ENCODE peak calls at places on chromosomes 1 and 21, in ten cellular contexts. G is heart right ventricle, O is tibial nerve, F is H9, V is upper lobe of right lung, R is foreskin keratinocyte, C is pancreas, N is neural progenitor cell, B is HCT116, T is SK-N-SH. A is an unnamed sample. For H3K27me3, the result is how much of the 10 kb centered on the place peaks cover.

GRCh38 chr1:91701494-91701869 is 184.5 kb downstream of the TGFBR3 start:
- DNase-seq in G (no peak), O (no peak), F (no peak), V (no peak), R (no peak), C (no peak), N (no peak), B (no peak), T (no peak), A (no peak)

GRCh38 chr1:246583448-246584185 is 17.4 kb downstream of the CNST start:
- DNase-seq in G (no peak), O (no peak), F (no peak), V (no peak), R (no peak), C (no peak), N (no peak), B (no peak), T (no peak), A (no peak)

GRCh38 chr1:175618559-175618958 is 124.8 kb downstream of the TNR start:
- DNase-seq in G (no peak), O (no peak), F (no peak), V (no peak), R (no peak), C (no peak), N (no peak), B (no peak), T (no peak), A (no peak)

GRCh38 chr1:221708987-221709386 is 32.9 kb downstream of the DUSP10 start:
- DNase-seq in G (peak), O (no peak), F (no peak), V (no peak), R (no peak), C (peak), N (peak), B (no peak), T (peak), A (peak)

GRCh38 chr1:52239708-52240001 is 97.8 kb downstream of the ZFYVE9 start:
- DNase-seq in G (no peak), O (no peak), F (no peak), V (no peak), R (no peak), C (no peak), N (no peak), B (no peak), T (no peak), A (no peak)

GRCh38 chr1:179809506-179810366 is 66.6 kb downstream of the FAM163A start:
- DNase-seq in G (peak), O (no peak), F (peak), V (no peak), R (peak), C (no peak), N (peak), B (peak), T (peak), A (peak)

GRCh38 chr1:196651637-196652215 is at the start of gene CFH:
- DNase-seq in G (no peak), O (no peak), F (no peak), V (no peak), R (peak), C (no peak), N (no peak), B (no peak), T (no peak), A (no peak)

GRCh38 chr21:36260030-36260787 is 59.8 kb upstream of the MORC3 start:
- DNase-seq in G (no peak), O (no peak), F (no peak), V (no peak), R (peak), C (no peak), N (peak), B (peak), T (peak), A (peak)

GRCh38 chr1:246532519-246532918 is 25.4 kb upstream of the SMYD3 start:
- DNase-seq in G (no peak), O (no peak), F (no peak), V (no peak), R (no peak), C (no peak), N (no peak), B (no peak), T (no peak), A (no peak)

DNA sequence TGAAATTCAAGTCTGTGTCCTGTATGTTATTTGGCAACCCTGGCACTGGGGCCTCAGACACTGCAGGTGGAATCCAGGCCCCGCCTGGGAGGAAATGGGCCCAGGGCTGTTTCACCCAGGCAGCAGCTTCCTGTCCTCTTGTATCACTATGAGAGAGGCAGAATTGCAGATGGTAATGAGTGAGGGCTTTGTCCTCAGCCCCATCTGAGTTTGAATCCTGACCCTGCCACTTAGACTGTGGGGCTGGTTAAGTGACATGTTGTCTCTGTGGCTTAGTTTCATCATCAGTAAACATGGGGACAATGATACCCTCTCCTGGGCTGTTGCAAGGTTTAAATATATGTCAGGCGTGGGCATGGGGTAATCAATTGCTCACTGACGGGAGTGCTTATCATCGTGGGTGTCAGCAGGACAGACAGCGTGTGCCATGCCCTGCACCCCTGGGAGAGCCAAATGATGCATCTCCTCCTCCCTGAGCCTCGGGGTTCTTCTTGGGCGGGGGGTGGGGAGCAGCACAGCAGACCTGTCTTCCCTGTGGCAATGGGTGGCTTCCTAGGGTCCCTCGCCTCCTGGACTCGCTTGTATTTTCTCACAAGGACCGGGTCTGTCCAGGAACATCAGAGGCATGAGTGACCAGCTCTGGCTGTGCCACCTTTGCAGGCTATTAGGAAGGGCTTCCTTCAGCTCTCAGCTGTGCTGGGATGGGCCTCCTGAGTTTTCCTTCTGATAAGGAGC is 42.1 kb downstream of the ARHGEF10L start:
- DNase-seq in G (no peak), O (no peak), F (no peak), V (no peak), R (no peak), C (no peak), N (no peak), B (no peak), T (peak), A (no peak)
- H3K27ac ChIP-seq in G (no peak), O (peak), F (no peak), V (no peak), R (no peak), C (peak), N (no peak), B (no peak), T (no peak), A (no peak)

DNA sequence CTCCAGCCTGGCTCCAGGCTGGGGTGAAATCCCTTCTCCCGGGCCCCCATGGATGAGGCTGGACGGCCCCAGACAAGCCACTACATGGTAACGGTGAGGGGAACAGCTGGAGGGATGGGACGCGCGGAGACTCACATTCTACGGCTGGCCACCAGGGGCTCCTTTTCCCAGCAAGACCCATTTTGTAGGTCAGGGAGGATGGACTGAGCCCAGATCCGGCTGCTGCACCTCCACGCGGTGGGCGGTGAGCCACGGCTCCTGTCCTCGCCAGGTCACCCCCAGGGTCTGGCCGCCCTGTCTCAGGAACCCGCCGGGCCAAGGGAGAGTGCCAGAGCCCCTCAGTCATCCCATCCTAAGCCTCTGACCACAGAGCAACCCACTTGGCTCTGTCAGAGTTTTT is 75.0 kb upstream of the ACTRT2 start:
- DNase-seq in G (no peak), O (no peak), F (no peak), V (no peak), R (no peak), C (peak), N (no peak), B (no peak), T (no peak), A (no peak)
- H3K27me3 ChIP-seq in G (under half), O (under half), F (under half), V (under half), R (under half), C (under half), N (under half), B (under half), T (under half), A (under half)

DNA sequence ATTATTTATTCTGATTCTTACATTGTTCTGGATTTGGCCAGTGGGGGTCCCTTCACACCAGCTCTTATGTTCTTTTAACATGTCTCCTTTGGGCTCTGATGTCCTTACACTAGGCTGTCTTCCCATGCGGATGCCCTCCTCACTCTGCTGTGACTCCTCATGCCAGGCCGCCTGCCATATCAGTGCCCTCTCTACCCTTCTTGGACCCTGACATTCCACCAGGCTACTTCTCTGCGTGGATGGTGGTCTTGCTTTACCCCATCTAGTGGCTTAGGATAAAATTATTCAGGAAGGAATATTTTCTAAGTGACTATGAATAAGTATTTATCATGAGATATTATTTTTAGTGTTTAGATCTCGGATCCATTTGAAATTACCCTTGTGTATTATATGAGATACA is 21.2 kb downstream of the ATF6 start:
- DNase-seq in G (no peak), O (no peak), F (no peak), V (no peak), R (no peak), C (no peak), N (no peak), B (no peak), T (peak), A (no peak)
- TF ChIP-seq CTCF in G (no peak), O (no peak), F (no peak), V (no peak), R (no peak), C (no peak), N (peak), B (peak), T (peak), A (no peak)

DNA sequence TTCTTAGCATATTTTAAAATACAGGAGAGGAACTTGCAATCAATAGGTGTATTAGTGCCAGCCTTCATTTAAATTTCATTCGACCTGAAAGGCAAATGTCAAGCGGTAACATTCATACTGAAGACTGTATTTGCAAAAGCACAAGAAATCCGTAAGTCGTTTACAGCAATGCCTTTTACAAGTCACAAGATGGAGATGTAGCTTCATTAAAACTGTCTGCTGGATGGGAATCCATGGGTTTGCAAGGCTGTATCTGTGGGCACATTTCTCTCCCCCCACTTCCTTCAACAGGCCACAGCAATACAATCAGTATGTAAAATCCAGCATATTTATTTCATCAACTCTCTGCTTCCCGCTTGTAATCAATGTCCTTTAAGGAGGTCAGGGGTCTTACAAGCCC is 147.1 kb downstream of the SLC45A1 start:
- DNase-seq in G (no peak), O (no peak), F (no peak), V (no peak), R (no peak), C (no peak), N (no peak), B (no peak), T (no peak), A (no peak)
- H3K27ac ChIP-seq in G (peak), O (peak), F (no peak), V (peak), R (no peak), C (no peak), N (peak), B (no peak), T (no peak), A (no peak)

GRCh38 chr1:63033211-63033610 is 249.3 kb downstream of the ATG4C start:
- DNase-seq in G (no peak), O (no peak), F (no peak), V (no peak), R (no peak), C (no peak), N (peak), B (no peak), T (no peak), A (no peak)
- H3K27me3 ChIP-seq in G (under half), O (under half), F (under half), V (under half), R (under half), C (under half), N (under half), B (under half), T (under half), A (under half)

DNA sequence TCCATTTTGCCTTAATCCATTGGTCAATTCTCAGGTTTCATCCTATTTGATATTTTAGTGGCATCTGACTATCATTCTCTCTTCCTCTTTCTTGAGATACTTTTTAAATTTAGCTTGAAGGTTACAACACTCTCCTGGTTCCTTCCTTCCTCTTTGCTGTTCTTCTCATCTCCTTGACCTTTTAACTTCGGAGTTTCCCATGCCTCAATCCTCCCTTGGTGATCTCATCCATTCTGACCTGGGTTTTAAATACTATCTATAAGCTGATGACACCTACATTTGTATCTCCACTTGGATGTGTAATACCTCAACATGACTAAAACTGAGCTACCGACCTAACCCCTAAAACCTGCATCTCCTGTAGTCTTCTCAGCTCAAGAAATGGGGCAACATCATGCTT is 4.8 kb upstream of the ZNF687 start:
- DNase-seq in G (no peak), O (no peak), F (no peak), V (no peak), R (no peak), C (no peak), N (no peak), B (no peak), T (no peak), A (no peak)
- TF ChIP-seq CTCF in G (no peak), O (no peak), F (no peak), V (no peak), R (no peak), C (no peak), N (no peak), B (no peak), T (no peak), A (no peak)

A was measured in CD8-positive, alpha-beta T cell.